ENCODE peak calls at places on chromosome 6, in six cellular contexts. One of them, this sample, is unnamed.
A peak's percentile ranks its signal among the peaks of the same experiment; 100 is the strongest.

GRCh38 chr6:5293692-5294091 is 32.4 kb downstream of the FARS2 start:
- DNase-seq in mesenchymal stem cell: no peak
- DNase-seq in neuronal stem cell: no peak
- DNase-seq in IMR-90: no peak
- DNase-seq in H1: no peak
- DNase-seq in trophoblast cell: no peak
- DNase-seq in this sample: no peak

GRCh38 chr6:79385893-79386292 is 151.3 kb downstream of the LCA5 start:
- DNase-seq in IMR-90: no peak
- DNase-seq in mesenchymal stem cell: no peak
- DNase-seq in neuronal stem cell: no peak
- DNase-seq in trophoblast cell: no peak
- DNase-seq in H1: no peak
- DNase-seq in this sample: no peak

GRCh38 chr6:159837141-159837490 is 37.0 kb downstream of the PNLDC1 start:
- DNase-seq in H1: no peak
- DNase-seq in mesenchymal stem cell: no peak
- DNase-seq in trophoblast cell: no peak
- DNase-seq in neuronal stem cell: no peak
- DNase-seq in IMR-90: no peak
- DNase-seq in this sample: no peak

GRCh38 chr6:154829970-154830369 is 96.8 kb downstream of the SCAF8 start:
- DNase-seq in trophoblast cell: no peak
- DNase-seq in mesenchymal stem cell: no peak
- DNase-seq in IMR-90: no peak
- DNase-seq in neuronal stem cell: no peak
- DNase-seq in H1: no peak
- DNase-seq in this sample: no peak

GRCh38 chr6:53614676-53615075 is 50.9 kb downstream of the KLHL31 start:
- DNase-seq in mesenchymal stem cell: no peak
- DNase-seq in IMR-90: no peak
- DNase-seq in neuronal stem cell: no peak
- DNase-seq in H1: no peak
- DNase-seq in trophoblast cell: no peak
- DNase-seq in this sample: no peak

GRCh38 chr6:157953580-157954091 is 28.0 kb upstream of the SYNJ2 start:
- DNase-seq in H1: no peak
- DNase-seq in neuronal stem cell: no peak
- DNase-seq in mesenchymal stem cell: no peak
- DNase-seq in trophoblast cell: no peak
- DNase-seq in IMR-90: no peak
- DNase-seq in this sample: no peak

GRCh38 chr6:89605861-89606260 is 32.7 kb downstream of the LYRM2 start:
- DNase-seq in H1: no peak
- DNase-seq in mesenchymal stem cell: no peak
- DNase-seq in trophoblast cell: no peak
- DNase-seq in neuronal stem cell: no peak
- DNase-seq in IMR-90: no peak
- DNase-seq in this sample: no peak

GRCh38 chr6:31952140-31952805 is 6.4 kb downstream of the CFB start:
- DNase-seq in neuronal stem cell: peak; percentile 53
- DNase-seq in H1: peak; percentile 76
- DNase-seq in mesenchymal stem cell: peak; percentile 72
- DNase-seq in IMR-90: peak; percentile 63
- DNase-seq in trophoblast cell: peak; percentile 60
- DNase-seq in this sample: peak; percentile 51

GRCh38 chr6:5119090-5119951 is 34.2 kb downstream of the PPP1R3G start:
- DNase-seq in H1: no peak
- DNase-seq in IMR-90: no peak
- DNase-seq in mesenchymal stem cell: no peak
- DNase-seq in neuronal stem cell: no peak
- DNase-seq in trophoblast cell: no peak
- DNase-seq in this sample: no peak

GRCh38 chr6:46954819-46955520 is 33.2 kb upstream of the ADGRF5 start:
- DNase-seq in trophoblast cell: peak; percentile 25
- DNase-seq in neuronal stem cell: no peak
- DNase-seq in H1: no peak
- DNase-seq in mesenchymal stem cell: no peak
- DNase-seq in IMR-90: no peak
- DNase-seq in this sample: peak; percentile 36

GRCh38 chr6:44076366-44077200 is 50.7 kb downstream of the MRPL14 start:
- DNase-seq in H1: no peak
- DNase-seq in neuronal stem cell: no peak
- DNase-seq in trophoblast cell: no peak
- DNase-seq in mesenchymal stem cell: peak; percentile 50
- DNase-seq in IMR-90: no peak
- DNase-seq in this sample: no peak

GRCh38 chr6:26126394-26127221 is 39.4 kb downstream of the HFE start:
- DNase-seq in trophoblast cell: no peak
- DNase-seq in mesenchymal stem cell: no peak
- DNase-seq in neuronal stem cell: no peak
- DNase-seq in H1: no peak
- DNase-seq in IMR-90: peak; percentile 43
- DNase-seq in this sample: no peak

DNA sequence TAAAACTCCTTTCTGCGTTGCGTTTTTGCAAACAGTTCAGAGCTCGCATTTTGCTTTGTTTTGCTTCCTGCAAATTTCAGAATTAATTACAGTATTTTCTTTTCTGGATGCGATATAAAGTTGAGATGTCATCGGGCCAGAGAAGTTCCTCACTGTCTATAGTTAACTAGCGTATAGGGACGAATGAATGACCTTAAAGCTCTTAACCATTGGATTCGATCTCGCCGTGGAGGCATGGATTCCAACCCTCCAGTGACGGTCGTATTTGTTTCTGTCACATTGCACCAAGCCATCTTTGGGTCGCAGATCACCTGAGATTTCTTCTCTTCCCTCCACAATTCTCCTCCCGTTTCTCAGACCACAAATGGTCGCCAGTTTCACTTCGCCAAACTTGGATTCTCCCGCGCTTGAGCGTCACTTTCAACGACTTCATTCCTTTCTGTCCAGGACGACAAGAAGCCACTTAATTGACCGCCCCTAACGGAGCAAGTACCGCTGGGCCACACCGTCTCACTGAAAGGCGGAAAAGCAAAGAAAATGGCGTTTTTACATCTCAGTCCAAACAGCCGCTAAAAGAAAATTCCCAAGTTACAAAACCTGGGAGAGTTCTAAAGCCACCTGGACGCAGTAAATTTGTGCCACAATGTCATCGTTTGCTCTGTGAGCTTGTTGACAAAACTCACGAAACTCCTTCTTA is 85.3 kb upstream of the ZNF184 start:
- DNase-seq in neuronal stem cell: no peak
- DNase-seq in H1: no peak
- DNase-seq in trophoblast cell: no peak
- DNase-seq in IMR-90: no peak
- DNase-seq in mesenchymal stem cell: no peak
- DNase-seq in this sample: no peak
- H3K18ac ChIP-seq in neuronal stem cell: no peak overlapping the region
- H3K18ac ChIP-seq in H1: no peak overlapping the region
- H3K18ac ChIP-seq in trophoblast cell: no peak overlapping the region
- H3K18ac ChIP-seq in IMR-90: no peak overlapping the region
- H3K18ac ChIP-seq in mesenchymal stem cell: no peak overlapping the region
- H3K18ac ChIP-seq in this sample: no peak overlapping the region

DNA sequence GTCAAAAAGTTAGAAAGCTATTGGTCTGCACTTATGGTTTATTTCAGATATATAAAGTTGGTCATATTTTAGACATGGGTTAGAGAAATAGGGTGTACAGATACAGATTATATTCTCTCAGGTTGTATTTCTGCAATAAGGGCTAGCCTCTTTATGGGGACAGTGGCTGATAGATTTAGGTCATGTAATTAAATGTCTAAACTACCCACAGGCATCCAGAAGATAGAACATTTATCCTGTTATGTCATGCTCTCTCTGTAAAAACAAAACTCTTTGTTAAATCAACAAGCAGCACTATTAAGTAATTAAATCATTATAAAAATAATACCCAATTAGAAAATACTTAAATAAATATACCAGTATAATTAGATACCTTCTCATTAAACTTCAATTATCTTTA is 612.6 kb upstream of the CITED2 start:
- DNase-seq in neuronal stem cell: no peak
- DNase-seq in mesenchymal stem cell: no peak
- DNase-seq in trophoblast cell: no peak
- DNase-seq in IMR-90: no peak
- DNase-seq in H1: no peak
- DNase-seq in this sample: no peak
- H3K9ac ChIP-seq in neuronal stem cell: no peak overlapping the region
- H3K9ac ChIP-seq in mesenchymal stem cell: no peak overlapping the region
- H3K9ac ChIP-seq in trophoblast cell: no peak overlapping the region
- H3K9ac ChIP-seq in IMR-90: no peak overlapping the region
- H3K9ac ChIP-seq in H1: no peak overlapping the region
- H3K9ac ChIP-seq in this sample: no peak overlapping the region

GRCh38 chr6:125659887-125660286 is 89.5 kb upstream of the HEY2 start:
- DNase-seq in trophoblast cell: no peak
- DNase-seq in H1: no peak
- DNase-seq in neuronal stem cell: no peak
- DNase-seq in IMR-90: no peak
- DNase-seq in mesenchymal stem cell: no peak
- DNase-seq in this sample: no peak

GRCh38 chr6:125662301-125662700 is 87.1 kb upstream of the HEY2 start:
- DNase-seq in mesenchymal stem cell: no peak
- DNase-seq in neuronal stem cell: no peak
- DNase-seq in H1: no peak
- DNase-seq in IMR-90: no peak
- DNase-seq in trophoblast cell: no peak
- DNase-seq in this sample: no peak

GRCh38 chr6:125658759-125659431 is 90.5 kb upstream of the HEY2 start:
- DNase-seq in H1: no peak
- DNase-seq in trophoblast cell: no peak
- DNase-seq in mesenchymal stem cell: no peak
- DNase-seq in neuronal stem cell: no peak
- DNase-seq in IMR-90: no peak
- DNase-seq in this sample: no peak

GRCh38 chr6:125658125-125658524 is 91.3 kb upstream of the HEY2 start:
- DNase-seq in neuronal stem cell: no peak
- DNase-seq in trophoblast cell: no peak
- DNase-seq in IMR-90: no peak
- DNase-seq in mesenchymal stem cell: no peak
- DNase-seq in H1: no peak
- DNase-seq in this sample: no peak
- H3K14ac ChIP-seq in neuronal stem cell: no peak overlapping the region
- H3K14ac ChIP-seq in trophoblast cell: no peak overlapping the region
- H3K14ac ChIP-seq in IMR-90: no peak overlapping the region
- H3K14ac ChIP-seq in mesenchymal stem cell: no peak overlapping the region
- H3K14ac ChIP-seq in H1: no peak overlapping the region
- H3K14ac ChIP-seq in this sample: no peak overlapping the region

GRCh38 chr6:22827760-22828159 is 258.4 kb downstream of the HDGFL1 start:
- DNase-seq in trophoblast cell: no peak
- DNase-seq in neuronal stem cell: no peak
- DNase-seq in H1: no peak
- DNase-seq in mesenchymal stem cell: no peak
- DNase-seq in IMR-90: peak; percentile 28
- DNase-seq in this sample: no peak
- H3K18ac ChIP-seq in trophoblast cell: no peak overlapping the region
- H3K18ac ChIP-seq in neuronal stem cell: no peak overlapping the region
- H3K18ac ChIP-seq in H1: no peak overlapping the region
- H3K18ac ChIP-seq in mesenchymal stem cell: no peak overlapping the region
- H3K18ac ChIP-seq in IMR-90: peak overlapping the region; percentile 86
- H3K18ac ChIP-seq in this sample: no peak overlapping the region

This sample was measured in H9.